ENCODE peak calls at places on chromosomes 6 and 20, in four cellular contexts. J, D, S and N are unnamed samples. For H3K27me3, the result is how much of the 10 kb centered on the place peaks cover.

GRCh38 chr6:84422380-84422968 is 195.0 kb upstream of the CEP162 start:
- DNase-seq in J (no peak), D (peak), S (peak), N (peak)

GRCh38 chr6:118400582-118400981 is 147.5 kb upstream of the PLN start:
- DNase-seq in J (no peak), D (no peak), S (no peak), N (no peak)

GRCh38 chr20:34713194-34713943 is 9.2 kb downstream of the TP53INP2 start:
- DNase-seq in J (no peak), D (no peak), S (peak), N (peak)

GRCh38 chr20:57661201-57662027 is 41.2 kb upstream of the ZBP1 start:
- DNase-seq in J (no peak), D (peak), S (no peak), N (no peak)

GRCh38 chr6:84553527-84553926 is 210.9 kb downstream of the TBX18 start:
- DNase-seq in J (no peak), D (no peak), S (no peak), N (no peak)

GRCh38 chr6:45991189-45991588 is 24.5 kb downstream of the CLIC5 start:
- DNase-seq in J (no peak), D (no peak), S (no peak), N (no peak)

GRCh38 chr20:805713-806112 is 27.8 kb upstream of the FAM110A start:
- DNase-seq in J (no peak), D (no peak), S (no peak), N (no peak)

GRCh38 chr20:57667385-57667784 is 42.4 kb downstream of the PMEPA1 start:
- DNase-seq in J (no peak), D (no peak), S (no peak), N (no peak)

GRCh38 chr6:36850001-36850400 is 10.8 kb upstream of the CPNE5 start:
- DNase-seq in J (no peak), D (no peak), S (no peak), N (no peak)

GRCh38 chr6:17725083-17725482 is 18.4 kb upstream of the NUP153 start:
- DNase-seq in J (no peak), D (peak), S (no peak), N (no peak)

GRCh38 chr6:142537612-142538478 is 236.0 kb downstream of the ADGRG6 start:
- DNase-seq in J (no peak), D (no peak), S (peak), N (peak)

GRCh38 chr20:49283703-49284625 is 6.1 kb upstream of the ZNFX1 start:
- DNase-seq in J (no peak), D (no peak), S (no peak), N (no peak)

GRCh38 chr6:34490390-34491090 is 24.7 kb downstream of the PACSIN1 start:
- DNase-seq in J (no peak), D (no peak), S (no peak), N (no peak)

GRCh38 chr20:63706852-63707557 is 771 bp downstream of the ARFRP1 start:
- DNase-seq in J (peak), D (peak), S (peak), N (peak)

GRCh38 chr20:5567644-5568043 is 182.6 kb upstream of the SHLD1 start:
- DNase-seq in J (no peak), D (no peak), S (no peak), N (no peak)

GRCh38 chr6:31462026-31462963 is 35.6 kb upstream of the MICB start:
- DNase-seq in J (no peak), D (no peak), S (no peak), N (no peak)

GRCh38 chr6:108501559-108501958 is 59.2 kb upstream of the FOXO3 start:
- DNase-seq in J (no peak), D (no peak), S (peak), N (peak)

GRCh38 chr20:62122659-62123449 is 579 bp downstream of the LSM14B start:
- DNase-seq in J (no peak), D (peak), S (peak), N (peak)

GRCh38 chr6:13014551-13015378 is 298.2 kb downstream of the PHACTR1 start:
- DNase-seq in J (no peak), D (no peak), S (no peak), N (no peak)

GRCh38 chr6:134216304-134217029 is 101.4 kb downstream of the SGK1 start:
- DNase-seq in J (no peak), D (no peak), S (no peak), N (no peak)

GRCh38 chr20:45293041-45294002 is 13.3 kb upstream of the RBPJL start:
- DNase-seq in J (peak), D (peak), S (peak), N (peak)

DNA sequence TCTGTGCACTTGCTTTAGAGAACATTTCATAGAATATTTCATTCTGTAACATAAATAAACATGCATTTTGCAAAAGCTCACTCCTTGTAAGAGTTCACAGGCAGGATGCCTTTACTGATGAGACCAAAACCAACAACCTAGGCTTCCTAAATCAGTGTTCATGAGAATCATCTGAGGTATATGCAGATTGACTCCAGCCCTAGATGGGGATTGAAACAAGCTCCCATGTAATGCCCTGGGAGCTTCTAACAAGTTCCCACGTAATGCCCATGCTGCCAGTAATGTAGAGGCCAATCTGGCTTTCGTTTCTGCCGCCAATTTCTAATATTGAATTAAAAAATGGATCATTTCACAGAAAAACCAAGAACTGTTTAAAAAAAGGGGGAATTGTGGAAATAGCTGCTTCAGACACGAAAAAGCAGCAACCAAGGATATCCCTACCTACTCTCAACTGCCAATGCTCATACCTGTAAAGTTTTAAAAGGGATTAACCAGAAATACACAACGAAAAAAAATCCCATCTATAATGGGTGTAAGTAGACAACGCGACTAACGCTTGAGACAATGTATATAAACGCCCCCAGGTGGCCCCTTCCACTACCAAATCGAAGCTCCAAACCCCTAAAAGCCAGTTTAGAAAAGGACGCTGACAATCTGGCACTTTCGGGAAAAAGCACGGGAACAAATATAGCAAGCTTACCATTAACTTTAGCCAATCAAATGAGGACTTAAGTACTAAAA is 94.7 kb upstream of the BTN3A2 start:
- DNase-seq in J (no peak), D (no peak), S (no peak), N (no peak)
- H3K4me3 ChIP-seq in J (peak), D (peak), S (peak), N (peak)

GRCh38 chr6:141174932-141175331 is 957.8 kb upstream of the GJE1 start:
- DNase-seq in J (no peak), D (no peak), S (no peak), N (no peak)
- H3K27me3 ChIP-seq in J (under half), D (under half), S (under half), N (under half)

GRCh38 chr6:111871207-111871606 is 2.0 kb downstream of the FYN start:
- DNase-seq in J (no peak), D (no peak), S (no peak), N (no peak)

GRCh38 chr6:111870054-111870750 is 3.0 kb downstream of the FYN start:
- DNase-seq in J (no peak), D (no peak), S (no peak), N (no peak)

GRCh38 chr6:111871725-111872520 is 1.3 kb downstream of the FYN start:
- DNase-seq in J (no peak), D (peak), S (peak), N (no peak)

GRCh38 chr6:111872521-111873177 is 603 bp downstream of the FYN start:
- DNase-seq in J (peak), D (peak), S (no peak), N (peak)

GRCh38 chr6:111870751-111871064 is 2.5 kb downstream of the FYN start:
- DNase-seq in J (no peak), D (no peak), S (no peak), N (no peak)
- H3K4me3 ChIP-seq in J (peak), D (no peak), S (peak), N (peak)

DNA sequence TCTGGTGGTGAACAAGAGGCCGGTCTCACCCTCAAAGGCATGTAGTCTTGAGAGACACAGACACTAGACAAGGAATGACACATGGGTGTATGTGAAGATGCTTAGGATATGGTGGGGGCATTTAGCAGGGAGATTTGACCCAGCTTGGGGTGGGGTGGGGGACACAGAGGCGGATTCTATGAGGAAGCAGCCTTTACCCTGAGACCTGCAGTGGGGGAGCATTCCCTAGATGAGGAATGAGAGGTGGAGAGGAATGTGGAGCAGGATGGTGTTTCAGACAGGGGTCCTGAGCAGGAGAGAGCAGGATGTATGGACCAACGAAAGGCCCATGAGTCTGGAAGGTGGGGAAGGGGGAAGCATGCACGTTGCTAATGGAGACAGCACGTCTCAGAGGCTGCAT is 57.8 kb downstream of the PHACTR3 start:
- DNase-seq in J (no peak), D (peak), S (no peak), N (no peak)
- H3K27me3 ChIP-seq in J (under half), D (under half), S (under half), N (under half)

DNA sequence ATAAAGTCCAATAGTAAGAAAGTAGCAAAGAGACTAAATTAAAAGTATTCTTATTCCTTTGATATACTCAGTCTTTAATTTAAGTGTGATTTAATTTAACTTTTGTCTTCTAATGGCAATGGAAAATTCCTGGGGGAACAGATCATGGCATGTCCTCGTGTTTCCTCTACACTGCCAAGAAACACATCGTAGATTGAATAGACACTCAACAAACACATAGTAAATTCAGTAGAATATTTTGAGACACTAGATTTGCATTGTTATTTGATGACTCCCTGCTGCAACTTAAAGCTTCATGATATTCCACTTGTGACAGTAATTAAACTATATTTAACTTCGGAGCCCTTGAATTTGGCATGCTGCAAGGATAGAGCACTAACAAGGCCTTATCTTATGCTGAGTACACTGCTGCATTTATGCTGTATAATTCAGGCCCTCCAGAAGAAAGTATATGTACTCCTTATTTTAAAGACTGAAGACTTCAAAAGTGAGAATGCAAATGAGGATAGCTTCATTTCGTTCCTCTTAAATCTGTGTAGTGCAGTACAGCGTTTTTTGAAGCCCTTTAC is 84.3 kb downstream of the GRM1 start:
- DNase-seq in J (no peak), D (no peak), S (no peak), N (no peak)
- H3K4me3 ChIP-seq in J (no peak), D (no peak), S (no peak), N (no peak)